ENCODE peak calls at places on chromosomes 7 and 10, in seven cellular contexts. D is Karpas-422; Z is aorta; M is hepatocyte; Y is CD4-positive, alpha-beta T cell; G is SJSA1; I is astrocyte. H is an unnamed sample. For H3K9me3 and H3K27me3, the result is how much of the 10 kb centered on the place peaks cover.

GRCh38 chr7:22319424-22320403 is 37.2 kb downstream of the RAPGEF5 start:
- DNase-seq in I (no peak), G (no peak), Y (no peak), Z (no peak), D (no peak), M (no peak), H (no peak)

GRCh38 chr10:127894146-127894545 is 1.4 kb upstream of the CLRN3 start:
- DNase-seq in Y (no peak), Z (no peak), D (no peak), M (no peak), I (peak), G (no peak), H (no peak)

GRCh38 chr7:41268874-41269273 is 434.0 kb downstream of the INHBA start:
- DNase-seq in Y (no peak), D (no peak), M (no peak), G (no peak), Z (no peak), I (peak), H (no peak)

GRCh38 chr10:79260803-79261740 is 86.2 kb upstream of the PPIF start:
- DNase-seq in G (no peak), D (peak), M (peak), Y (no peak), Z (no peak), I (no peak), H (no peak)

GRCh38 chr10:68067029-68067428 is 8.1 kb downstream of the HERC4 start:
- DNase-seq in Y (no peak), D (no peak), M (no peak), Z (no peak), G (no peak), I (no peak), H (no peak)

GRCh38 chr10:10510179-10510578 is 507.5 kb upstream of the CELF2 start:
- DNase-seq in G (no peak), I (no peak), M (no peak), Y (no peak), Z (no peak), D (no peak), H (no peak)

GRCh38 chr7:76509931-76510877 is at the start of gene UPK3B:
- DNase-seq in D (peak), M (peak), Z (no peak), G (peak), Y (no peak), I (no peak), H (no peak)

GRCh38 chr10:77682408-77683087 is 44.9 kb upstream of the KCNMA1 start:
- DNase-seq in Z (no peak), M (no peak), I (no peak), D (no peak), G (no peak), Y (no peak), H (no peak)

GRCh38 chr7:152402384-152403250 is 33.2 kb downstream of the KMT2C start:
- DNase-seq in Z (no peak), Y (no peak), G (no peak), D (no peak), I (peak), M (no peak), H (no peak)

GRCh38 chr7:150977382-150978135 is 562 bp downstream of the KCNH2 start:
- DNase-seq in I (no peak), Y (no peak), D (no peak), G (no peak), M (no peak), Z (no peak), H (no peak)

GRCh38 chr10:129958686-129959543 is 5.2 kb downstream of the EBF3 start:
- DNase-seq in G (no peak), D (no peak), Y (no peak), I (no peak), M (no peak), Z (peak), H (no peak)

GRCh38 chr7:51446356-51446755 is 129.7 kb upstream of the COBL start:
- DNase-seq in M (no peak), Z (no peak), I (no peak), D (no peak), G (no peak), Y (no peak), H (no peak)

GRCh38 chr10:29181936-29182335 is 106.9 kb upstream of the LYZL1 start:
- DNase-seq in G (no peak), Z (no peak), Y (no peak), I (no peak), D (no peak), M (no peak), H (no peak)

GRCh38 chr10:8095962-8096361 is 41.5 kb downstream of the GATA3 start:
- DNase-seq in M (no peak), G (no peak), D (no peak), Y (no peak), I (no peak), Z (no peak), H (no peak)

GRCh38 chr10:28077889-28078288 is 79.0 kb upstream of the ODAD2 start:
- DNase-seq in I (peak), D (no peak), Y (no peak), G (no peak), M (no peak), Z (no peak), H (no peak)

GRCh38 chr10:122323941-122324675 is 50.4 kb upstream of the PLEKHA1 start:
- DNase-seq in I (no peak), G (no peak), Z (no peak), Y (no peak), D (no peak), M (no peak), H (no peak)

GRCh38 chr10:6233725-6234277 is 31.1 kb downstream of the PFKFB3 start:
- DNase-seq in Z (no peak), G (no peak), M (no peak), D (no peak), I (no peak), Y (no peak), H (no peak)

GRCh38 chr10:52632591-52632990 is 140.0 kb downstream of the MBL2 start:
- DNase-seq in I (no peak), G (no peak), Z (no peak), D (no peak), Y (no peak), M (no peak), H (no peak)

GRCh38 chr7:34849163-34849960 is 187.9 kb downstream of the DPY19L1 start:
- DNase-seq in I (peak), M (no peak), G (no peak), Y (no peak), D (no peak), Z (no peak), H (no peak)

GRCh38 chr10:14481752-14482151 is 151.0 kb upstream of the FRMD4A start:
- DNase-seq in I (peak), D (no peak), M (no peak), Z (no peak), G (peak), Y (no peak), H (no peak)

GRCh38 chr10:105468769-105469168 is 827.7 kb downstream of the SORCS3 start:
- DNase-seq in G (no peak), Z (no peak), D (no peak), I (no peak), M (no peak), Y (no peak), H (no peak)

GRCh38 chr7:74042746-74043522 is 15.0 kb downstream of the ELN start:
- DNase-seq in M (no peak), Z (no peak), I (no peak), G (no peak), D (no peak), Y (no peak), H (no peak)

GRCh38 chr7:137269240-137269639 is 74.3 kb downstream of the PTN start:
- DNase-seq in I (no peak), Z (no peak), Y (no peak), D (no peak), M (no peak), G (no peak), H (no peak)

GRCh38 chr7:135193615-135194081 is 17.7 kb downstream of the WDR91 start:
- DNase-seq in D (no peak), Z (no peak), M (no peak), G (peak), Y (no peak), I (peak), H (no peak)

GRCh38 chr7:31002256-31002655 is 38.5 kb downstream of the GHRHR start:
- DNase-seq in I (peak), G (no peak), D (no peak), M (no peak), Y (no peak), Z (no peak), H (no peak)

GRCh38 chr10:80741278-80741677 is 203.6 kb downstream of the SH2D4B start:
- DNase-seq in Z (no peak), M (no peak), G (no peak), Y (no peak), I (no peak), D (no peak), H (no peak)

GRCh38 chr10:72242675-72243074 is 26.6 kb upstream of the ASCC1 start:
- DNase-seq in I (peak), D (no peak), M (peak), Y (no peak), G (no peak), Z (peak), H (no peak)

GRCh38 chr10:69269761-69270160 is 8.5 kb upstream of the HK1 start:
- DNase-seq in D (no peak), Z (no peak), G (no peak), Y (no peak), M (no peak), I (no peak), H (no peak)

GRCh38 chr10:14254368-14254767 is 76.4 kb downstream of the FRMD4A start:
- DNase-seq in Z (no peak), I (peak), Y (no peak), D (no peak), M (no peak), G (no peak), H (no peak)

GRCh38 chr7:27160546-27161213 is 4.2 kb upstream of the HOXA7 start:
- DNase-seq in D (peak), Z (peak), G (peak), I (peak), Y (peak), M (peak), H (peak)

DNA sequence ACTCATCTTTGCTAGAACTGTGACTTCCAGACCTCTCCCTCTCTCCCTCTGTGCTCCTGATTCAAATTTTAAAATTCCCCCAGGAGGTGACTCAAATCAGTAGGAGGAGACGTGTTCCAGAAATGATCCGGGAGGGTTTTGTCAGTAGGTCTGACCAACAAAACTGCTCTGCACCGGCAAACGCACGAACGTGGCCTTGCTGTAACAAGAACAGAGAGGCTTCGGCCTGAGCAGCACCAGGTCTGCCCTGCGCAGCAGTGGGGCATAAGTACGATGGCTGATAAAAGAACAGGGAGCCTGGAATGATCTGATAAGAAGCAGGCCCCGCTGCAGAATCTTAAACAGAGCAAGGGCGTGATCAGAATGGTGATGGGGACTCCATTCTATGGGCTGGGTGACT is 152.7 kb upstream of the AUTS2 start:
- DNase-seq in D (no peak), Z (no peak), G (no peak), M (no peak), I (no peak), Y (no peak), H (no peak)
- H3K9me3 ChIP-seq in D (under half), Z (under half), G (under half), M (under half), I (under half), Y (under half), H (under half)

GRCh38 chr10:100485841-100486495 is 23.2 kb downstream of the WNT8B start:
- DNase-seq in Y (no peak), D (no peak), Z (no peak), G (no peak), I (no peak), M (no peak), H (no peak)

GRCh38 chr10:100487529-100487928 is 24.7 kb downstream of the WNT8B start:
- DNase-seq in M (no peak), D (no peak), I (no peak), G (no peak), Y (no peak), Z (no peak), H (no peak)

GRCh38 chr10:100482834-100483185 is 20.0 kb downstream of the WNT8B start:
- DNase-seq in G (no peak), M (no peak), D (no peak), Y (no peak), Z (no peak), I (no peak), H (no peak)

GRCh38 chr10:100483876-100484666 is 21.3 kb downstream of the WNT8B start:
- DNase-seq in Z (no peak), G (no peak), M (no peak), D (no peak), Y (no peak), I (no peak), H (no peak)

DNA sequence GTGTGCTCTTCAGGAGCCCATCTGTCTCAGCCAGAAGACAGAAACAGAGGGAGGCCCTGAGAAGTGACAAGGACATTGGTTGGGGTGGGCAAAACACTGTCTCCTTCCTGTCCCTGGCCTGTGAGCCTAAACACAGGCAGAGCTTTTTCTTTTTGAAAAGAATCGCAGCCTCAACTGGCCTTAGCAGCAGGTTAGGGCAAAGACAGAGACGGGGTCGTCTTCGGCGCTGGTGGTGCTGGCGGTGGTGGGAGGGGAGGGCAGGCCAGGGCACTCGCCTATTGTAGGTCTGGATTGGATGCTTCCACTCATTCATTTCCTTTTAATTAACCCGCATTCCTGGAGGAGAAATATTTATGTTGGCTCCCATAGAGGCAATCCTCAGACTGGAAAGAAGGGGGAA is 22.5 kb downstream of the WNT8B start:
- DNase-seq in G (no peak), M (no peak), Z (no peak), I (no peak), Y (no peak), D (no peak), H (no peak)
- H3K27me3 ChIP-seq in G (under half), M (under half), Z (under half), I (under half), Y (under half), D (under half), H (under half)

GRCh38 chr7:141477866-141478265 is 73.3 kb upstream of the AGK start:
- DNase-seq in I (peak), D (no peak), Y (no peak), M (no peak), Z (no peak), G (no peak), H (no peak)

GRCh38 chr7:141481971-141482370 is 69.2 kb upstream of the AGK start:
- DNase-seq in Z (no peak), D (no peak), M (no peak), G (no peak), Y (no peak), I (no peak), H (no peak)

GRCh38 chr7:141478845-141479244 is 72.4 kb upstream of the AGK start:
- DNase-seq in M (no peak), G (no peak), Z (no peak), D (no peak), I (no peak), Y (no peak), H (no peak)

GRCh38 chr7:141483044-141483443 is 68.2 kb upstream of the AGK start:
- DNase-seq in Z (no peak), M (no peak), I (no peak), D (no peak), Y (no peak), G (no peak), H (no peak)

GRCh38 chr7:141480953-141481352 is 70.3 kb upstream of the AGK start:
- DNase-seq in G (no peak), Y (no peak), D (no peak), I (no peak), Z (no peak), M (no peak), H (no peak)
- H3K9me3 ChIP-seq in G (under half), Y (under half), D (under half), I (under half), Z (under half), M (under half), H (under half)

DNA sequence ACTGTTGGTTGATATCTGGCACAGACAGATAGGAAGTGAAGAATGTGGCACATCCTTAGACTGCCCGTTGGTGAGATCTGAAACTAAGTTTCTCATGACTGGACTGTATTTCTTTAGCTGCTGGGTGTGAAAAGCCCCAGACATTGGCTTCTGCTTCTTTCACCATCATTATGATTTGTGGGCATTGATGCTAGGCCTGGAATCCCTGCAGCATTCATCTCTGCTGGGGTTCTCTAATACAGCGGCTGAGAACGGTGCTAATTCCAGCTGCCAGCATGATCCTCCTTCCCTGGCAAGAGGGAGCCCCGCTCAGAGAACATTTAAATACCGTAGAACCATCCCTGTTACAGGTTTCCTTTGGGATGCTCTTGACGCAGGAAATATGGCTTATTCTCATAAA is 26.2 kb downstream of the RBM20 start:
- DNase-seq in I (no peak), M (no peak), Y (no peak), Z (no peak), D (no peak), G (no peak), H (no peak)
- H3K27me3 ChIP-seq in I (under half), M (under half), Y (under half), Z (under half), D (under half), G (under half), H (under half)

GRCh38 chr10:75263806-75264205 is 28.0 kb upstream of the COMTD1 start:
- DNase-seq in Z (no peak), I (no peak), G (no peak), M (no peak), Y (no peak), D (no peak), H (no peak)
- H3K9me3 ChIP-seq in Z (under half), I (under half), G (under half), M (under half), Y (under half), D (under half), H (under half)

DNA sequence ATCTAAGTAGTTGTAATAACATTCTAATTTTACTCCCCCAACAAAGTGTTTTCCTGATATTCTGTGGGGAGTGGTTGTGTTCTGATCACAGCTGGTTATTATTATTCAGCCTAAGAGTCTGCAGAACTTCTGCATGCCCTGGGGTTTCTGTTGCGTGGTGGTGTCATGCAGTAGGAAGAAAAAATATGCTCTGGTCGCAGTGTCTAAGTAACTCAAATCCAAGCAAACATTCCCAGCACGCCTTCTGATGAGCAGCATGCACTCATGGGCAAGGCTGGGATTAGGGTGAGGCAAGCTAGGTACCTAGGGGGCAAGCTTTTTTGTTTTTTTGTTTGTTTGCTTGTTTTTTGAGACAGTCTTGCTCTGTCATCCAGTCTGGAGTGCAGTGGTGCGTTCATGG is 112.8 kb upstream of the KMT2E start:
- DNase-seq in Y (no peak), I (no peak), G (no peak), Z (no peak), M (no peak), D (no peak), H (no peak)
- H3K27me3 ChIP-seq in Y (under half), I (under half), G (under half), Z (under half), M (under half), D (under half), H (under half)

GRCh38 chr7:157585113-157585861 is 248.5 kb downstream of the DNAJB6 start:
- DNase-seq in Y (no peak), Z (no peak), D (peak), M (no peak), G (no peak), I (no peak), H (no peak)
- H3K9me3 ChIP-seq in Y (under half), Z (under half), D (under half), M (under half), G (under half), I (under half), H (under half)

GRCh38 chr7:133910761-133911160 is 216.4 kb upstream of the LRGUK start:
- DNase-seq in Z (no peak), G (no peak), I (no peak), D (no peak), M (no peak), Y (no peak), H (no peak)
- H3K27me3 ChIP-seq in Z (under half), G (under half), I (under half), D (under half), M (under half), Y (under half), H (under half)

H was measured in esophagus squamous epithelium.